ENCODE peak calls at places on chromosomes 12 and 14, in nine cellular contexts. E is tibial artery, L is colonic mucosa, C is breast epithelium, A is astrocyte of the spinal cord, N is GM23338, D is HFF-Myc, F is IMR-90, J is fibroblast of mammary gland. T is an unnamed sample.

GRCh38 chr12:22283508-22283907 is 51.0 kb downstream of the ST8SIA1 start:
- DNase-seq in E (no peak), L (no peak), C (no peak), A (no peak), N (peak), D (no peak), F (no peak), J (no peak), T (no peak)

GRCh38 chr14:63249112-63249511 is 44.9 kb downstream of the RHOJ start:
- DNase-seq in E (no peak), L (no peak), C (no peak), A (peak), N (no peak), D (no peak), F (peak), J (peak), T (no peak)

GRCh38 chr14:90061849-90062794 is at the start of gene KCNK13:
- DNase-seq in E (no peak), L (peak), C (no peak), A (no peak), N (peak), D (no peak), F (no peak), J (no peak), T (no peak)

GRCh38 chr12:111122458-111122878 is 202.1 kb upstream of the MYL2 start:
- DNase-seq in E (no peak), L (no peak), C (no peak), A (no peak), N (no peak), D (no peak), F (no peak), J (no peak), T (no peak)

GRCh38 chr14:39099748-39100147 is 3.3 kb downstream of the SEC23A start:
- DNase-seq in E (no peak), L (no peak), C (no peak), A (no peak), N (no peak), D (no peak), F (no peak), J (no peak), T (no peak)

GRCh38 chr12:65879878-65880277 is 55.6 kb downstream of the HMGA2 start:
- DNase-seq in E (no peak), L (no peak), C (no peak), A (peak), N (no peak), D (no peak), F (peak), J (peak), T (no peak)

GRCh38 chr12:2540535-2540941 is 254.2 kb upstream of the FKBP4 start:
- DNase-seq in E (no peak), L (no peak), C (no peak), A (no peak), N (no peak), D (no peak), F (no peak), J (no peak), T (no peak)

GRCh38 chr12:12784911-12785814 is at the start of gene APOLD1:
- DNase-seq in E (peak), L (no peak), C (no peak), A (peak), N (peak), D (no peak), F (no peak), J (peak), T (peak)

GRCh38 chr14:98304574-98304973 is 967.4 kb downstream of the BCL11B start:
- DNase-seq in E (no peak), L (no peak), C (no peak), A (no peak), N (no peak), D (no peak), F (no peak), J (no peak), T (no peak)

GRCh38 chr12:55847603-55848329 is 5.0 kb upstream of the MMP19 start:
- DNase-seq in E (peak), L (peak), C (peak), A (peak), N (peak), D (peak), F (peak), J (peak), T (peak)

GRCh38 chr14:63727231-63727735 is 582 bp downstream of the SGPP1 start:
- DNase-seq in E (peak), L (peak), C (no peak), A (peak), N (peak), D (no peak), F (peak), J (peak), T (peak)

GRCh38 chr12:66803972-66804371 is 125.1 kb upstream of the GRIP1 start:
- DNase-seq in E (no peak), L (no peak), C (no peak), A (peak), N (peak), D (no peak), F (no peak), J (no peak), T (no peak)

GRCh38 chr12:45224311-45224710 is 8.4 kb downstream of the ANO6 start:
- DNase-seq in E (no peak), L (no peak), C (no peak), A (no peak), N (no peak), D (no peak), F (no peak), J (no peak), T (no peak)

GRCh38 chr12:124923906-124924734 is 9.7 kb upstream of the UBC start:
- DNase-seq in E (peak), L (no peak), C (no peak), A (peak), N (peak), D (no peak), F (peak), J (peak), T (no peak)

GRCh38 chr14:22391908-22392307 is 197.1 kb downstream of the DAD1 start:
- DNase-seq in E (no peak), L (peak), C (peak), A (peak), N (peak), D (peak), F (peak), J (peak), T (no peak)

GRCh38 chr14:68384881-68385280 is 408.0 kb downstream of the ZFP36L1 start:
- DNase-seq in E (no peak), L (no peak), C (no peak), A (no peak), N (no peak), D (no peak), F (no peak), J (no peak), T (no peak)

GRCh38 chr12:105899589-105899988 is 239.2 kb downstream of the NUAK1 start:
- DNase-seq in E (no peak), L (no peak), C (no peak), A (no peak), N (no peak), D (no peak), F (no peak), J (no peak), T (no peak)

GRCh38 chr12:47995976-47996375 is 8.3 kb downstream of the COL2A1 start:
- DNase-seq in E (peak), L (no peak), C (no peak), A (peak), N (no peak), D (no peak), F (peak), J (peak), T (no peak)

GRCh38 chr12:90978117-90978770 is 23.3 kb upstream of the CCER1 start:
- DNase-seq in E (no peak), L (no peak), C (no peak), A (peak), N (peak), D (peak), F (peak), J (peak), T (no peak)

GRCh38 chr12:65526311-65526710 is 247.8 kb downstream of the MSRB3 start:
- DNase-seq in E (no peak), L (no peak), C (no peak), A (no peak), N (no peak), D (no peak), F (peak), J (peak), T (no peak)

GRCh38 chr12:128140551-128140950 is 126.4 kb upstream of the TMEM132C start:
- DNase-seq in E (no peak), L (no peak), C (no peak), A (no peak), N (no peak), D (no peak), F (no peak), J (no peak), T (no peak)

GRCh38 chr12:103757248-103757647 is 83.8 kb downstream of the NT5DC3 start:
- DNase-seq in E (no peak), L (no peak), C (no peak), A (no peak), N (no peak), D (no peak), F (no peak), J (no peak), T (no peak)

GRCh38 chr12:103751600-103751999 is 89.4 kb downstream of the NT5DC3 start:
- DNase-seq in E (no peak), L (no peak), C (no peak), A (no peak), N (no peak), D (no peak), F (peak), J (peak), T (no peak)

GRCh38 chr12:103758310-103759089 is 82.5 kb downstream of the NT5DC3 start:
- DNase-seq in E (no peak), L (no peak), C (no peak), A (no peak), N (peak), D (no peak), F (no peak), J (no peak), T (no peak)

GRCh38 chr12:103755425-103755824 is 85.6 kb downstream of the NT5DC3 start:
- DNase-seq in E (no peak), L (no peak), C (no peak), A (no peak), N (no peak), D (no peak), F (no peak), J (no peak), T (no peak)

DNA sequence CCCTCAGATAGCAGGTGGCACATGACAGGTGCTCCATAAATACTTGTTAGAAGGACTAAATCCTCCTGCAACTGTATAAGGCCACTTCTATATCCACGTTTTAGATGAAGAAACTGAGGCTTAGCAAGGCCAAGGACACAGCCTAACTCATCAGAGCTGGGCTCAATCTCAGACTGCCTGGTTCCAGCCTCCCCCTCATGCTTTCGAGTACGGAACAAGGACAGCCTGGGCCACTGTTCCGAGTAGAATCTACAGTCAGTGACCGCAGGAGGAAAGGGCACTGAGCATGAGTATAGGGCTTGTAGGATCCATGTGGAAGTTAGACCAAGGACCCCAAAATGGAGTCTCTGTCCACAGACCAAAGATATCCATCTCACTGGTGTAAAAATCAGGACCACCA is 84.6 kb downstream of the NT5DC3 start:
- DNase-seq in E (no peak), L (no peak), C (no peak), A (no peak), N (no peak), D (no peak), F (no peak), J (no peak), T (no peak)
- H3K4me3 ChIP-seq in E (no peak), L (no peak), C (no peak), A (no peak), N (no peak), D (no peak), F (no peak), J (no peak), T (no peak)

DNA sequence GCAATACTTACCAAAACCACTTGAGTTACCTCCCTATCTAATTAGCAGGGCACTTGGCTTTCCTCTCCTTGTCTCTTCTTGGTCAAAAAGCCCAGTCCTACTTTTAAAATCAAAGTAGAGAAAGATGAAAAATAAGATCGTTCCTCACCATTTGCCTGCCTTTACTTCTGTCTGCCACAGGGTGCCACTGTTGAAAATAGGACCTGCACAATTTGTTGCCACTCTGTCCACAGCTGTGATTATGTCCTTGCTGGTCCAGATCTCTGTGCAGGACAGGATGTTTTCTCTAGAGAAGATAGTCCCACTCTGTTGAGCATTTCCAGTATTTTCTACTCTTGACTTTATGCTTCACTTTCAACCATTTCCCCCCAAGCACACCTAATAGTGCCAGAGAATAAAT is 179.9 kb downstream of the PDZRN4 start:
- DNase-seq in E (no peak), L (no peak), C (no peak), A (no peak), N (peak), D (no peak), F (peak), J (peak), T (no peak)
- TF ChIP-seq CTCF in E (no peak), L (no peak), C (no peak), A (peak), N (peak), D (peak), F (peak), J (peak), T (no peak)

GRCh38 chr12:4106617-4107016 is 166.9 kb upstream of the CCND2 start:
- DNase-seq in E (no peak), L (no peak), C (no peak), A (no peak), N (no peak), D (no peak), F (no peak), J (no peak), T (no peak)
- H3K4me3 ChIP-seq in E (no peak), L (no peak), C (no peak), A (no peak), N (no peak), D (no peak), F (no peak), J (no peak), T (no peak)

DNA sequence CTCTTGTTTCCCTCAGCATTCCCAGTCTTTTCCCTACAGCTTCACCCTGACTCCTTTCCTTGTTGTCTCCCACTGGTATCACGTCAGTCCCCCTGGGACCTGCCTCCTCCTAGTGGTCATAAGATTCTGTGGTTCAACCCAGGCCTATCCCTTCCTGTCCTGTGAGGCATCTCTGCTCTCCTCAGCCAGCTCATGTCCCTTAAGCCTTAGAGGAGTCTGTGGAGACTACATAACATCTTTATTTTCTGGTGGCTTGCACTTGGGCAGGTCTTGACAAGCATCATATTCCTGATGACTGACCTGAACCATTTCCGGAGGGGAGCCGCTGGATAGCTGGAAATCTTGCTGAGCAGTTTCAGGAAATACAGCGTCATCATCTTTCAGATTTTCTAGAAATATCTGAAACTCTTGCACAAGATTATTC is 698 bp downstream of the C12orf71 start:
- DNase-seq in E (no peak), L (no peak), C (peak), A (no peak), N (peak), D (no peak), F (peak), J (peak), T (no peak)
- TF ChIP-seq CTCF in E (no peak), L (no peak), C (no peak), A (no peak), N (peak), D (peak), F (peak), J (no peak), T (no peak)

GRCh38 chr14:58751788-58752187 is 114.0 kb downstream of the DACT1 start:
- DNase-seq in E (no peak), L (no peak), C (no peak), A (no peak), N (no peak), D (no peak), F (no peak), J (no peak), T (no peak)
- H3K4me3 ChIP-seq in E (no peak), L (no peak), C (no peak), A (no peak), N (no peak), D (no peak), F (no peak), J (no peak), T (no peak)

GRCh38 chr14:102539544-102540309 is 30.2 kb upstream of the ANKRD9 start:
- DNase-seq in E (no peak), L (no peak), C (no peak), A (peak), N (no peak), D (peak), F (peak), J (peak), T (no peak)

GRCh38 chr14:102540310-102541028 is 30.9 kb upstream of the ANKRD9 start:
- DNase-seq in E (no peak), L (no peak), C (peak), A (no peak), N (no peak), D (no peak), F (peak), J (peak), T (no peak)

GRCh38 chr14:102538598-102539543 is 29.3 kb upstream of the ANKRD9 start:
- DNase-seq in E (no peak), L (no peak), C (no peak), A (no peak), N (no peak), D (no peak), F (no peak), J (no peak), T (no peak)

GRCh38 chr14:102544034-102544744 is 34.6 kb upstream of the ANKRD9 start:
- DNase-seq in E (no peak), L (no peak), C (no peak), A (no peak), N (peak), D (no peak), F (no peak), J (no peak), T (no peak)

DNA sequence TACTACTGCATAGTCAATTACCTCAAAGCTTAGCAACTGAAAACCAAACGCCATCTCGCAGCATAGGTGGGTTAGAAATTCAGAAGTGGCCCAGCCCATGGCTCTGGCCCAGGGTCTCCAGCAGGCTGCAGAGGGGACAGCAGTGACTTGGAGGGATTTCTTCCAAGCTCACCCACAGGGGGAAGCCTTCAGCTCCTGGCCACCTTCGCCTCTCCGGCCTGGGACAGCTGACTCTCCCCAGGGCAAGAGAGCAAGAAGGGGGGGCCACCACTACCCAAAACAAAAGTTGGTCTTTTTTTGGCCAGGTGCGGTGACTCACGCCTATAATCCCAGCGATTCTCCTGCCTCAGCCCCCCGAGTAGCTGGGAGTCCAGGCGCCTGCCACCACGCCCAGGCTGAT is 32.2 kb upstream of the ANKRD9 start:
- DNase-seq in E (no peak), L (no peak), C (no peak), A (no peak), N (no peak), D (no peak), F (no peak), J (no peak), T (no peak)
- TF ChIP-seq CTCF in E (no peak), L (no peak), C (no peak), A (no peak), N (peak), D (no peak), F (no peak), J (no peak), T (no peak)

DNA sequence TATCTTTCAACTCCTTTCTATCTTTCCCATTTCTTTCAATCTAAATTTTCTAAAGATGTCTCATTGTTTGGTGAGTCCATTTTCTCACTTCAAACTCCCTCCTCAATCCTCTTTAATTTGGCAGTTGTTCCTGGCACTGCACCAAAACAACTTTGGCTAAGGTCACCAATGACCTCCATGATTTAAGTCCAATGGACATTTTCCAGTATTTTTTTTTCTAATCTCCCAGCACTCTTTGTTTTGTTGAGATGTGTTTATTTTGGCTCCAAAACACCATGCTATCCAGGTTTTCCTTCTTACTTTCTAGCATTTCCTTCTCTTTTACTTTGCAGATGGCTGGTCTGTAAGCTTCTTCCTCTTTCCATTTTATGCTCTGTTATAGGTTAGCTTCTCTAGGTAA is 42.5 kb upstream of the OTOGL start:
- DNase-seq in E (no peak), L (no peak), C (no peak), A (peak), N (no peak), D (no peak), F (no peak), J (peak), T (no peak)
- H3K4me3 ChIP-seq in E (no peak), L (no peak), C (no peak), A (no peak), N (no peak), D (no peak), F (no peak), J (no peak), T (no peak)

GRCh38 chr14:21236948-21237797 is 32.1 kb downstream of the HNRNPC start:
- DNase-seq in E (no peak), L (no peak), C (no peak), A (no peak), N (no peak), D (no peak), F (no peak), J (no peak), T (no peak)

GRCh38 chr14:21240417-21240816 is 28.8 kb downstream of the HNRNPC start:
- DNase-seq in E (no peak), L (no peak), C (no peak), A (no peak), N (no peak), D (no peak), F (no peak), J (no peak), T (no peak)

GRCh38 chr14:21238823-21239518 is 30.3 kb downstream of the HNRNPC start:
- DNase-seq in E (no peak), L (no peak), C (no peak), A (no peak), N (no peak), D (no peak), F (no peak), J (no peak), T (no peak)

GRCh38 chr14:21244546-21244945 is 24.7 kb downstream of the HNRNPC start:
- DNase-seq in E (no peak), L (no peak), C (no peak), A (no peak), N (no peak), D (no peak), F (no peak), J (peak), T (no peak)

GRCh38 chr14:21241218-21241819 is 27.9 kb downstream of the HNRNPC start:
- DNase-seq in E (no peak), L (no peak), C (no peak), A (peak), N (peak), D (no peak), F (peak), J (peak), T (no peak)
- TF ChIP-seq CTCF in E (no peak), L (peak), C (no peak), A (peak), N (no peak), D (no peak), F (peak), J (peak), T (no peak)

GRCh38 chr12:57841445-57841844 is 5.1 kb downstream of the CTDSP2 start:
- DNase-seq in E (no peak), L (no peak), C (no peak), A (no peak), N (no peak), D (no peak), F (no peak), J (no peak), T (no peak)
- H3K4me3 ChIP-seq in E (peak), L (no peak), C (no peak), A (no peak), N (no peak), D (no peak), F (no peak), J (no peak), T (peak)

T was measured in coronary artery.